ENCODE peak calls at places on chromosomes 13 and 19, in ten cellular contexts. F, M, H, T, L, E, R, V, C and G are unnamed samples.

GRCh38 chr13:67520886-67521285 is 290.8 kb upstream of the PCDH9 start:
- DNase-seq in F (no peak), M (no peak), H (no peak), T (no peak), L (no peak), E (no peak), R (peak; percentile 2), V (no peak), C (no peak), G (no peak)

GRCh38 chr13:112721198-112722104 is 31.6 kb downstream of the ATP11A start:
- DNase-seq in F (no peak), M (no peak), H (no peak), T (no peak), L (no peak), E (no peak), R (no peak), V (no peak), C (no peak), G (no peak)

GRCh38 chr19:10936661-10937084 is 8.1 kb downstream of the TIMM29 start:
- DNase-seq in F (peak; percentile 73), M (peak; percentile 90), H (peak; percentile 33), T (peak; percentile 56), L (no peak), E (peak; percentile 84), R (peak; percentile 89), V (peak; percentile 87), C (peak; percentile 84), G (peak; percentile 20)

GRCh38 chr19:5823579-5824281 is 15.8 kb downstream of the FUT6 start:
- DNase-seq in F (peak; percentile 62), M (no peak), H (no peak), T (peak; percentile 53), L (no peak), E (peak; percentile 72), R (no peak), V (no peak), C (peak; percentile 87), G (no peak)

GRCh38 chr13:51845574-51846318 is 769 bp upstream of the TMEM272 start:
- DNase-seq in F (no peak), M (no peak), H (no peak), T (no peak), L (no peak), E (no peak), R (no peak), V (no peak), C (no peak), G (no peak)

GRCh38 chr19:17078920-17079709 is 3.5 kb downstream of the MYO9B start:
- DNase-seq in F (no peak), M (no peak), H (no peak), T (no peak), L (no peak), E (no peak), R (no peak), V (no peak), C (no peak), G (no peak)

GRCh38 chr13:111938743-111939142 is 128.2 kb upstream of the SOX1 start:
- DNase-seq in F (no peak), M (peak; percentile 35), H (no peak), T (no peak), L (no peak), E (no peak), R (no peak), V (no peak), C (peak; percentile 31), G (no peak)

GRCh38 chr19:15015946-15016542 is 33.2 kb upstream of the CASP14 start:
- DNase-seq in F (peak; percentile 61), M (no peak), H (no peak), T (no peak), L (no peak), E (peak; percentile 31), R (peak; percentile 25), V (peak; percentile 31), C (peak; percentile 82), G (no peak)

GRCh38 chr19:53432088-53432661 is 391 bp downstream of the ZNF761 start:
- DNase-seq in F (peak; percentile 21), M (no peak), H (no peak), T (no peak), L (no peak), E (peak; percentile 29), R (peak; percentile 4), V (no peak), C (peak; percentile 75), G (no peak)

GRCh38 chr13:30851697-30852096 is 54.4 kb upstream of the MEDAG start:
- DNase-seq in F (no peak), M (no peak), H (no peak), T (no peak), L (no peak), E (no peak), R (no peak), V (no peak), C (no peak), G (no peak)

GRCh38 chr13:41700790-41701310 is 243.5 kb downstream of the RGCC start:
- DNase-seq in F (peak; percentile 8), M (peak; percentile 88), H (no peak), T (no peak), L (no peak), E (peak; percentile 85), R (peak; percentile 86), V (no peak), C (no peak), G (no peak)

GRCh38 chr13:108037348-108037747 is 178.0 kb downstream of the LIG4 start:
- DNase-seq in F (no peak), M (no peak), H (no peak), T (no peak), L (no peak), E (peak; percentile 22), R (no peak), V (no peak), C (no peak), G (no peak)

GRCh38 chr19:6516659-6517291 is 14.1 kb upstream of the TNFSF9 start:
- DNase-seq in F (peak; percentile 92), M (peak; percentile 44), H (peak; percentile 96), T (peak; percentile 84), L (peak; percentile 30), E (peak; percentile 93), R (peak; percentile 97), V (peak; percentile 91), C (peak; percentile 97), G (peak; percentile 90)

GRCh38 chr19:10764340-10764894 is 46.5 kb downstream of the DNM2 start:
- DNase-seq in F (no peak), M (no peak), H (no peak), T (no peak), L (no peak), E (no peak), R (no peak), V (no peak), C (no peak), G (no peak)

GRCh38 chr19:10018219-10018618 is 4.9 kb downstream of the RDH8 start:
- DNase-seq in F (no peak), M (no peak), H (no peak), T (no peak), L (no peak), E (peak; percentile 29), R (no peak), V (peak; percentile 51), C (no peak), G (no peak)

GRCh38 chr13:50950808-50951207 is 41.2 kb downstream of the RNASEH2B start:
- DNase-seq in F (no peak), M (no peak), H (no peak), T (no peak), L (no peak), E (no peak), R (no peak), V (no peak), C (no peak), G (no peak)

GRCh38 chr19:47779524-47780214 is 1.2 kb downstream of the SELENOW start:
- DNase-seq in F (peak; percentile 32), M (no peak), H (no peak), T (no peak), L (no peak), E (no peak), R (no peak), V (no peak), C (no peak), G (no peak)